ENCODE peak calls at places on chromosome 11, in four cellular contexts. W, D, Z and M are unnamed samples.

GRCh38 chr11:14722507-14722906 is 78.9 kb downstream of the PDE3B start:
- DNase-seq in W (no peak), D (no peak), Z (no peak), M (no peak)

GRCh38 chr11:93969925-93970922 is 50.9 kb upstream of the HEPHL1 start:
- DNase-seq in W (no peak), D (no peak), Z (no peak), M (peak)

GRCh38 chr11:15074206-15075161 is 1.1 kb downstream of the CALCB start:
- DNase-seq in W (no peak), D (peak), Z (peak), M (peak)

GRCh38 chr11:34674038-34674437 is 53.1 kb downstream of the EHF start:
- DNase-seq in W (no peak), D (no peak), Z (no peak), M (no peak)

GRCh38 chr11:19467904-19468303 is 227.2 kb upstream of the E2F8 start:
- DNase-seq in W (no peak), D (no peak), Z (no peak), M (no peak)

GRCh38 chr11:107957109-107957588 is 28.9 kb downstream of the RAB39A start:
- DNase-seq in W (peak), D (no peak), Z (no peak), M (no peak)

GRCh38 chr11:12717851-12718291 is 43.6 kb downstream of the TEAD1 start:
- DNase-seq in W (peak), D (no peak), Z (no peak), M (no peak)

GRCh38 chr11:34916810-34917780 is 677 bp downstream of the PDHX start:
- DNase-seq in W (no peak), D (peak), Z (no peak), M (peak)

GRCh38 chr11:96103102-96103501 is 179.2 kb upstream of the MTMR2 start:
- DNase-seq in W (no peak), D (peak), Z (no peak), M (no peak)

GRCh38 chr11:45904309-45904915 is 2.7 kb downstream of the FREY1 start:
- DNase-seq in W (no peak), D (peak), Z (no peak), M (no peak)

GRCh38 chr11:124760205-124760652 is 1.9 kb downstream of the ESAM start:
- DNase-seq in W (no peak), D (no peak), Z (no peak), M (no peak)

GRCh38 chr11:112523477-112523876 is 262.8 kb upstream of the PLET1 start:
- DNase-seq in W (no peak), D (no peak), Z (no peak), M (peak)

GRCh38 chr11:26557666-26558065 is 14.4 kb downstream of the MUC15 start:
- DNase-seq in W (no peak), D (no peak), Z (no peak), M (no peak)

GRCh38 chr11:69864589-69864929 is 45.3 kb upstream of the FGF3 start:
- DNase-seq in W (no peak), D (no peak), Z (no peak), M (no peak)

GRCh38 chr11:23206736-23207336 is 346.6 kb upstream of the CCDC179 start:
- DNase-seq in W (no peak), D (no peak), Z (no peak), M (no peak)

GRCh38 chr11:66563832-66564231 is 4.6 kb downstream of the CTSF start:
- DNase-seq in W (no peak), D (no peak), Z (no peak), M (no peak)

GRCh38 chr11:34356918-34357645 is 728 bp downstream of the ABTB2 start:
- DNase-seq in W (no peak), D (no peak), Z (no peak), M (peak)

GRCh38 chr11:110317516-110317932 is 21.1 kb upstream of the RDX start:
- DNase-seq in W (no peak), D (peak), Z (no peak), M (no peak)

GRCh38 chr11:92131289-92131890 is 93.2 kb upstream of the FAT3 start:
- DNase-seq in W (no peak), D (no peak), Z (no peak), M (no peak)

GRCh38 chr11:57202282-57202681 is 20.5 kb downstream of the LRRC55 start:
- DNase-seq in W (no peak), D (no peak), Z (no peak), M (no peak)

GRCh38 chr11:57203882-57204281 is 22.1 kb downstream of the LRRC55 start:
- DNase-seq in W (no peak), D (no peak), Z (no peak), M (no peak)

GRCh38 chr11:57205046-57205671 is 23.4 kb downstream of the LRRC55 start:
- DNase-seq in W (no peak), D (no peak), Z (no peak), M (no peak)

GRCh38 chr11:57200937-57201336 is 19.2 kb downstream of the LRRC55 start:
- DNase-seq in W (no peak), D (no peak), Z (no peak), M (no peak)

GRCh38 chr11:57203359-57203758 is 21.6 kb downstream of the LRRC55 start:
- DNase-seq in W (no peak), D (no peak), Z (no peak), M (no peak)
- TF ChIP-seq FOXK2 in W (no peak), D (no peak), Z (no peak), M (no peak)

GRCh38 chr11:130849215-130849568 is 67.1 kb downstream of the SNX19 start:
- DNase-seq in W (no peak), D (no peak), Z (no peak), M (no peak)

GRCh38 chr11:130848361-130849214 is 67.7 kb downstream of the SNX19 start:
- DNase-seq in W (no peak), D (no peak), Z (no peak), M (no peak)

GRCh38 chr11:130850185-130850944 is 65.9 kb downstream of the SNX19 start:
- DNase-seq in W (no peak), D (no peak), Z (no peak), M (no peak)

GRCh38 chr11:130854483-130854882 is 61.8 kb downstream of the SNX19 start:
- DNase-seq in W (peak), D (no peak), Z (no peak), M (no peak)

GRCh38 chr11:130852589-130852988 is 63.7 kb downstream of the SNX19 start:
- DNase-seq in W (no peak), D (no peak), Z (no peak), M (no peak)
- TF ChIP-seq FOXK2 in W (no peak), D (no peak), Z (no peak), M (no peak)

DNA sequence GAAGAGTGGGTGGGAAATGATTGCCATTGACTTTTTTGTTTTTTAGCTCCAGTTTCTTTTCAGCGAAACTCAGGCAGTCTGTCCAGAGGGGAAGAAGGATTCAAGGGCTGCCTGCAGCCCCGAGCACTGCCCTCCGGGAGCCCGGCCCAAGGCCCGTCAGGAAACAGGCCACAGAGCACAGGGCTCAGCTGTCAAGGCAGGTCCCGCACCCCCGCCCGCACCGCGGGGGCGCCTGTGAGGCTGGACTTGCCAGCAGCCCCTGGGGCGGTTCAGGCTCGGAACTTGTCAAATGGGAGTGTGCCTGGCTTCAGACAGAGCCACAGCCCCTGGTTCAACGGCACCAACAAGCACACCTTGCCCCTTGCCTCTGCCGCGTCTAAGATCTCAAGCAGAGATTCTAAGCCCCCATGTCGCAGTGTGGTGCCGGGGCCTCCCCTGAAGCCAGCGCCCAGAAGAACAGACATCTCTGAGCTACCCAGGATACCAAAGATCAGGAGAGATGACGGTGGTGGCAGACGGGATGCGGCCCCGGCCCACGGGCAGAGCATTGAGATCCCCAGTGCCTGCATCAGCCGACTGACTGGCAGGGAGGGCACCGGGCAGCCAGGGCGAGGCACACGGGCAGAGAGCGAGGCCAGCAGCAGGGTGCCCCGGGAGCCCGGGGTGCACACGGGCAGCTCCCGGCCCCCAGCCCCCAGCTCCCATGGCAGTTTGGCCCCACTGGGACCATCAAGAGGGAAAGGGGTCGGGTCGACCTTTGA is 8.6 kb downstream of the IRF7 start:
- DNase-seq in W (no peak), D (no peak), Z (no peak), M (no peak)
- TF ChIP-seq FOXK2 in W (no peak), D (no peak), Z (no peak), M (no peak)

GRCh38 chr11:61897387-61898246 is 6.3 kb upstream of the FADS3 start:
- DNase-seq in W (no peak), D (peak), Z (peak), M (peak)

GRCh38 chr11:61898247-61898582 is 6.9 kb upstream of the FADS3 start:
- DNase-seq in W (no peak), D (no peak), Z (no peak), M (no peak)

GRCh38 chr11:61895718-61896059 is 4.3 kb upstream of the FADS3 start:
- DNase-seq in W (no peak), D (no peak), Z (no peak), M (no peak)

GRCh38 chr11:61895046-61895717 is 3.8 kb upstream of the FADS3 start:
- DNase-seq in W (no peak), D (no peak), Z (no peak), M (no peak)

GRCh38 chr11:61896665-61897386 is 5.5 kb upstream of the FADS3 start:
- DNase-seq in W (no peak), D (no peak), Z (no peak), M (no peak)
- TF ChIP-seq FOXK2 in W (no peak), D (no peak), Z (no peak), M (no peak)

GRCh38 chr11:111512296-111513239 is at the start of gene BTG4:
- DNase-seq in W (no peak), D (peak), Z (no peak), M (no peak)
- TF ChIP-seq FOXK2 in W (no peak), D (no peak), Z (no peak), M (no peak)

DNA sequence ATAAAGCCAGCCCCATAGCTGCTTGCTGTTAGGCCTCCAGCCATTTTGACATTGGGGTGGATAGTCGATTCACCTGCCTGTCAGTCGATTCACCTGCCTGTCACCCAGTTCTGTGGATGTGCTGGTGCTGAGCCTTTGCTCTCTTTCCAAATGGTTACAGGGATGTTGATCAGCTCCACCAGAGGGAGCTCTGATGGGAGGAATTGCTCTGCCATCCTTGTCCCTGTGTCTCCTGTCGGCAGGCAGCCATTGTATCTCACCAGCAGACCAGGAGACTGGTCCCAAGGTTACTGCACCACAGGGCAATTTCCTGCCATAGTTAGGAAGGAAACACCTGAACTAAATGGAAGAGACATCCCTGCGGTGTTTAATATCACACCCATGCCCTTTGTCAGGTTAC is 6.1 kb downstream of the MPEG1 start:
- DNase-seq in W (no peak), D (peak), Z (peak), M (peak)
- TF ChIP-seq FOXK2 in W (no peak), D (no peak), Z (no peak), M (no peak)

DNA sequence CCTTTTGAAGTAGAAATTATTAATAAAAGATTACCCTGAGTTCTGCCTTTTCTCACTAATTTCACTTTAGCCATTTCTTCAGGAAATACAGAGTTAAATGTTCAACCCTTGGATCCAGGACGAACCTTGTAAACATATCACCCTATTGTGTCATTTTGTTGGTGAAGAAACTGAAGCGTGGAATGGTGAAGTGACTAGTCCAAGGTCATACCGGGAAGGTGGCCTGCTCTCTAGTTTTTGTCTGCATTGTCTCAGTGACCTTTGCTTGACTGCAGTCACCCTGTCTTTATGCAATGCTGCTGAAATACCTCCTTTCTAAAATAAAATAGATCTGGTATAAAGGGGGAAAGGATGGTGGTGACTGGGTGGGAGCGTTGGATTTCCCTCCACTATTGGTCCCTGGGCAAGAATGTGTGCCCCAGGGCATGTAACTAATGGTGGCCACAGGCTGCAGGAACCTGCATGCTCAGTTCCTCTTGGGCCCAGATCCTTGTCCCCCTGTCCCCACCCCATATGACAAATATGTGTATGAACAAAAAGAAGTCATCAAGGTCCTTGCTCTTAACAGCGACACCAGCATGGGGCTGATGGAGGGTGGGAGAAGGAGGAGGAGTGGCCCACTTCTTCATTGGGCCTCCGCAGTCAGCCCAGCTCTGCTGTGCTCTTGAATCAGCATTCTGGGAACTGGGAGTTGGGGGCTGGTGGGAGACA is 977 bp upstream of the SORL1-AS1 start:
- DNase-seq in W (no peak), D (no peak), Z (peak), M (no peak)
- TF ChIP-seq FOXK2 in W (no peak), D (no peak), Z (no peak), M (no peak)